ENCODE peak calls at places on chromosomes 16 and 17, in five cellular contexts. One of them, this sample, is unnamed.

GRCh38 chr17:82548681-82549303 is 29.3 kb downstream of the FOXK2 start:
- DNase-seq in progenitor cell of endocrine pancreas: no peak
- DNase-seq in heart right ventricle: no peak
- DNase-seq in tibial artery: peak
- DNase-seq in cardiac fibroblast: peak
- DNase-seq in this sample: peak

GRCh38 chr17:30413109-30413508 is 34.4 kb downstream of the CPD start:
- DNase-seq in cardiac fibroblast: peak
- DNase-seq in tibial artery: no peak
- DNase-seq in heart right ventricle: no peak
- DNase-seq in progenitor cell of endocrine pancreas: no peak
- DNase-seq in this sample: no peak

GRCh38 chr16:86211800-86212199 is 298.5 kb upstream of the FOXF1 start:
- DNase-seq in cardiac fibroblast: no peak
- DNase-seq in tibial artery: no peak
- DNase-seq in progenitor cell of endocrine pancreas: no peak
- DNase-seq in heart right ventricle: no peak
- DNase-seq in this sample: no peak

GRCh38 chr16:86398622-86399021 is 111.7 kb upstream of the FOXF1 start:
- DNase-seq in tibial artery: no peak
- DNase-seq in cardiac fibroblast: peak
- DNase-seq in heart right ventricle: no peak
- DNase-seq in progenitor cell of endocrine pancreas: no peak
- DNase-seq in this sample: no peak

GRCh38 chr16:85146532-85146797 is 34.2 kb upstream of the CIBAR2 start:
- DNase-seq in heart right ventricle: no peak
- DNase-seq in cardiac fibroblast: no peak
- DNase-seq in tibial artery: no peak
- DNase-seq in progenitor cell of endocrine pancreas: no peak
- DNase-seq in this sample: no peak

GRCh38 chr16:1932050-1933028 is 10.7 kb downstream of the MSRB1 start:
- DNase-seq in cardiac fibroblast: no peak
- DNase-seq in progenitor cell of endocrine pancreas: no peak
- DNase-seq in heart right ventricle: no peak
- DNase-seq in tibial artery: no peak
- DNase-seq in this sample: no peak

GRCh38 chr17:43356999-43357398 is 41.8 kb upstream of the ARL4D start:
- DNase-seq in cardiac fibroblast: peak
- DNase-seq in tibial artery: no peak
- DNase-seq in progenitor cell of endocrine pancreas: no peak
- DNase-seq in heart right ventricle: no peak
- DNase-seq in this sample: no peak

GRCh38 chr16:31471875-31472558 is at the start of gene TGFB1I1:
- DNase-seq in tibial artery: peak
- DNase-seq in progenitor cell of endocrine pancreas: no peak
- DNase-seq in heart right ventricle: peak
- DNase-seq in cardiac fibroblast: peak
- DNase-seq in this sample: peak

GRCh38 chr17:44409309-44410028 is 20.0 kb upstream of the ITGA2B start:
- DNase-seq in cardiac fibroblast: no peak
- DNase-seq in heart right ventricle: no peak
- DNase-seq in tibial artery: no peak
- DNase-seq in progenitor cell of endocrine pancreas: no peak
- DNase-seq in this sample: no peak

GRCh38 chr16:24508614-24509013 is 30.8 kb upstream of the RBBP6 start:
- DNase-seq in progenitor cell of endocrine pancreas: no peak
- DNase-seq in cardiac fibroblast: peak
- DNase-seq in tibial artery: peak
- DNase-seq in heart right ventricle: no peak
- DNase-seq in this sample: no peak

GRCh38 chr16:58428621-58429557 is 36.6 kb downstream of the GINS3 start:
- DNase-seq in tibial artery: no peak
- DNase-seq in cardiac fibroblast: no peak
- DNase-seq in progenitor cell of endocrine pancreas: no peak
- DNase-seq in heart right ventricle: no peak
- DNase-seq in this sample: no peak

GRCh38 chr16:20707461-20707860 is 10.0 kb upstream of the ACSM1 start:
- DNase-seq in heart right ventricle: no peak
- DNase-seq in tibial artery: no peak
- DNase-seq in cardiac fibroblast: no peak
- DNase-seq in progenitor cell of endocrine pancreas: no peak
- DNase-seq in this sample: no peak

GRCh38 chr17:78724544-78724943 is 57.5 kb downstream of the CYTH1 start:
- DNase-seq in tibial artery: no peak
- DNase-seq in heart right ventricle: no peak
- DNase-seq in cardiac fibroblast: no peak
- DNase-seq in progenitor cell of endocrine pancreas: no peak
- DNase-seq in this sample: no peak

GRCh38 chr16:54067317-54068065 is 219.1 kb downstream of the IRX3 start:
- DNase-seq in cardiac fibroblast: no peak
- DNase-seq in tibial artery: no peak
- DNase-seq in heart right ventricle: no peak
- DNase-seq in progenitor cell of endocrine pancreas: no peak
- DNase-seq in this sample: no peak

GRCh38 chr17:10162034-10162433 is 36.4 kb downstream of the GAS7 start:
- DNase-seq in tibial artery: no peak
- DNase-seq in heart right ventricle: no peak
- DNase-seq in progenitor cell of endocrine pancreas: no peak
- DNase-seq in cardiac fibroblast: no peak
- DNase-seq in this sample: no peak

GRCh38 chr17:34261568-34261967 is 6.5 kb downstream of the CCL2 start:
- DNase-seq in progenitor cell of endocrine pancreas: no peak
- DNase-seq in tibial artery: no peak
- DNase-seq in cardiac fibroblast: no peak
- DNase-seq in heart right ventricle: no peak
- DNase-seq in this sample: no peak

GRCh38 chr16:35516551-35516950 is 2057.1 kb downstream of the TP53TG3F start:
- DNase-seq in heart right ventricle: no peak
- DNase-seq in tibial artery: no peak
- DNase-seq in cardiac fibroblast: no peak
- DNase-seq in progenitor cell of endocrine pancreas: no peak
- DNase-seq in this sample: no peak

GRCh38 chr17:48630925-48631692 is 5.0 kb upstream of the HOXB9 start:
- DNase-seq in progenitor cell of endocrine pancreas: no peak
- DNase-seq in heart right ventricle: no peak
- DNase-seq in cardiac fibroblast: no peak
- DNase-seq in tibial artery: no peak
- DNase-seq in this sample: no peak

GRCh38 chr16:86498661-86499493 is 11.4 kb upstream of the FOXF1 start:
- DNase-seq in tibial artery: no peak
- DNase-seq in heart right ventricle: no peak
- DNase-seq in progenitor cell of endocrine pancreas: no peak
- DNase-seq in cardiac fibroblast: no peak
- DNase-seq in this sample: no peak

GRCh38 chr17:48510761-48511604 is 19.8 kb downstream of the HOXB1 start:
- DNase-seq in heart right ventricle: no peak
- DNase-seq in tibial artery: no peak
- DNase-seq in progenitor cell of endocrine pancreas: no peak
- DNase-seq in cardiac fibroblast: peak
- DNase-seq in this sample: no peak

GRCh38 chr16:11016993-11017392 is 72.6 kb downstream of the CLEC16A start:
- DNase-seq in cardiac fibroblast: peak
- DNase-seq in progenitor cell of endocrine pancreas: no peak
- DNase-seq in tibial artery: no peak
- DNase-seq in heart right ventricle: peak
- DNase-seq in this sample: no peak

GRCh38 chr16:27634781-27635180 is 84.8 kb downstream of the KATNIP start:
- DNase-seq in progenitor cell of endocrine pancreas: no peak
- DNase-seq in tibial artery: no peak
- DNase-seq in cardiac fibroblast: no peak
- DNase-seq in heart right ventricle: no peak
- DNase-seq in this sample: no peak

GRCh38 chr16:84226026-84226425 is 13.8 kb downstream of the KCNG4 start:
- DNase-seq in progenitor cell of endocrine pancreas: no peak
- DNase-seq in tibial artery: no peak
- DNase-seq in cardiac fibroblast: no peak
- DNase-seq in heart right ventricle: no peak
- DNase-seq in this sample: no peak

GRCh38 chr16:1154887-1155331 is 2.0 kb downstream of the CACNA1H start:
- DNase-seq in cardiac fibroblast: peak
- DNase-seq in tibial artery: no peak
- DNase-seq in progenitor cell of endocrine pancreas: no peak
- DNase-seq in heart right ventricle: no peak
- DNase-seq in this sample: no peak

GRCh38 chr17:32484041-32484461 is 2.7 kb upstream of the CDK5R1 start:
- DNase-seq in progenitor cell of endocrine pancreas: no peak
- DNase-seq in heart right ventricle: no peak
- DNase-seq in tibial artery: no peak
- DNase-seq in cardiac fibroblast: no peak
- DNase-seq in this sample: no peak

GRCh38 chr17:78231991-78232759 is 744 bp downstream of the TMEM235 start:
- DNase-seq in cardiac fibroblast: no peak
- DNase-seq in progenitor cell of endocrine pancreas: no peak
- DNase-seq in heart right ventricle: no peak
- DNase-seq in tibial artery: no peak
- DNase-seq in this sample: no peak

GRCh38 chr17:73347355-73347754 is 35.6 kb upstream of the CDC42EP4 start:
- DNase-seq in cardiac fibroblast: no peak
- DNase-seq in tibial artery: no peak
- DNase-seq in progenitor cell of endocrine pancreas: no peak
- DNase-seq in heart right ventricle: no peak
- DNase-seq in this sample: no peak

GRCh38 chr17:15981208-15981607 is 18.3 kb downstream of the ZSWIM7 start:
- DNase-seq in progenitor cell of endocrine pancreas: no peak
- DNase-seq in heart right ventricle: no peak
- DNase-seq in tibial artery: no peak
- DNase-seq in cardiac fibroblast: no peak
- DNase-seq in this sample: no peak

GRCh38 chr17:50945779-50946222 is 79.6 kb upstream of the TOB1 start:
- DNase-seq in cardiac fibroblast: no peak
- DNase-seq in tibial artery: peak
- DNase-seq in heart right ventricle: no peak
- DNase-seq in progenitor cell of endocrine pancreas: no peak
- DNase-seq in this sample: no peak

GRCh38 chr17:50944902-50945720 is 79.0 kb upstream of the TOB1 start:
- DNase-seq in cardiac fibroblast: no peak
- DNase-seq in heart right ventricle: no peak
- DNase-seq in tibial artery: peak
- DNase-seq in progenitor cell of endocrine pancreas: no peak
- DNase-seq in this sample: no peak

GRCh38 chr17:50946223-50946890 is 80.2 kb upstream of the TOB1 start:
- DNase-seq in tibial artery: peak
- DNase-seq in progenitor cell of endocrine pancreas: no peak
- DNase-seq in cardiac fibroblast: no peak
- DNase-seq in heart right ventricle: no peak
- DNase-seq in this sample: no peak

GRCh38 chr17:50943575-50943933 is 77.4 kb upstream of the TOB1 start:
- DNase-seq in tibial artery: peak
- DNase-seq in progenitor cell of endocrine pancreas: no peak
- DNase-seq in heart right ventricle: no peak
- DNase-seq in cardiac fibroblast: no peak
- DNase-seq in this sample: peak

DNA sequence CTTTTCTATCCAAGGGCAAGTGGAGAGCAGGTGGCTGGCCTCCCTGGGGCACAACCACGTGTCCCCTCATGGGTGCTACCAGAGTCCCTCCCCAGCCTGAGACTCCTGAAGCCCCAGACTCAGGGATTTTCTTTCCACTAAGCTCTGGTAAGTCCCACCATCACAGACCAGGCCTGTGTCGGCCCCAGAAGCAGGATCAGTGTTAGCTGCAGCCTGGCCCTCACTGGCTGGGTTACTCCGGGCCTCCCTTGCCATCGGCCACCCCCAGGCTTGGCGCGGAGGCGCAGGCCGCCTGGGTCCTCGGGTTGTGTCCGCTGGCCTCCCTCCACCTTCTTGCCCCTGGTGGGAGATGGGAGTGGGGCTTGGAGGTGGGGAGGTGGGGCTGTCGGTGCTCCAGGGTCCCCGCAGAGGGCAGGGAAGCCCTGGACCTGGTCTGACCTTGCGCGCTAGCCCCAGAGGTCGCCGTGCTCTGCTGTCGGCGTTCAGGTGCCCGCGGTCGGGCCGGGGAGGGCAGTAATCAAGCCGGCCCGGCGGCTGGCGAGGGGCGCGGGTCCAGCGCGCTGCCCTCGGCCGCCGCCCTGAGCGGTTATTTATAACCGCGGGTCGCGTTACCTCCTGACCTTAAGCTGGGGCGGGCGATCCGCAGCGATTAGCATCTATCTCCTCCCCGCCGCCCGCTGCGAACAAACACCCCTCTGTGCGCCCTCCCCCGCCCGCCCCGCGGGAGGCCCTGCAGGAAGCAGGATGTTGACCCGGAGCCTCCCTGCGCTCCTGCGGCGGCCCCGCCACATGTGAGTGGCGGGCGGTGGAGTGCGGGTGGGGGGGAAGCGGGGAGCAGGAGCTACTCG is 78.1 kb upstream of the TOB1 start:
- DNase-seq in heart right ventricle: peak
- DNase-seq in cardiac fibroblast: peak
- DNase-seq in progenitor cell of endocrine pancreas: peak
- DNase-seq in tibial artery: peak
- DNase-seq in this sample: peak
- TF ChIP-seq CTCF in heart right ventricle: no peak
- TF ChIP-seq CTCF in cardiac fibroblast: no peak
- TF ChIP-seq CTCF in progenitor cell of endocrine pancreas: peak
- TF ChIP-seq CTCF in tibial artery: no peak
- TF ChIP-seq CTCF in this sample: peak

DNA sequence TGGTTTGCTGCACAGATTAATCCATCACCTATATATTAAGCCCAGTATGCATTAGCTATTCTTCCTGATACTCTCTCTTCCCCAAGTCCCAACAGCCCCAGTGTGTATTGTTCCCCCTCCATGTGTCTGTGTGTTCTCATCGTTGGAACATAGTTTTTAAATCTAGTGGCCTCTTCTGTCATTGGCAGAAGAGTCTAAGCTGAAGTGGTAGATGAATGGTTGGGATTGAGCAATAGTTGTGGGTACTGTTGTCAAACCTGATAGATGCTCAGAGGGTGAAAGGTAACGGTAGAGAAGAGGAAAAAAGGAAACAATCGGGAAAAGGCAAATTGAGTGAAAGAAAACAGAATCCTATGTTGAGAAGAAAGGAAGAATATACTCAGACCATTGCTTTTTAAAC is 29.9 kb downstream of the MAP3K3 start:
- DNase-seq in cardiac fibroblast: no peak
- DNase-seq in progenitor cell of endocrine pancreas: no peak
- DNase-seq in heart right ventricle: no peak
- DNase-seq in tibial artery: no peak
- DNase-seq in this sample: no peak
- TF ChIP-seq CTCF in cardiac fibroblast: no peak
- TF ChIP-seq CTCF in progenitor cell of endocrine pancreas: no peak
- TF ChIP-seq CTCF in heart right ventricle: no peak
- TF ChIP-seq CTCF in tibial artery: no peak
- TF ChIP-seq CTCF in this sample: no peak

GRCh38 chr17:2707721-2708584 is 3.6 kb downstream of the CLUH start:
- DNase-seq in heart right ventricle: peak
- DNase-seq in tibial artery: peak
- DNase-seq in cardiac fibroblast: no peak
- DNase-seq in progenitor cell of endocrine pancreas: no peak
- DNase-seq in this sample: no peak
- TF ChIP-seq CTCF in heart right ventricle: peak
- TF ChIP-seq CTCF in tibial artery: peak
- TF ChIP-seq CTCF in cardiac fibroblast: peak
- TF ChIP-seq CTCF in progenitor cell of endocrine pancreas: peak
- TF ChIP-seq CTCF in this sample: peak

DNA sequence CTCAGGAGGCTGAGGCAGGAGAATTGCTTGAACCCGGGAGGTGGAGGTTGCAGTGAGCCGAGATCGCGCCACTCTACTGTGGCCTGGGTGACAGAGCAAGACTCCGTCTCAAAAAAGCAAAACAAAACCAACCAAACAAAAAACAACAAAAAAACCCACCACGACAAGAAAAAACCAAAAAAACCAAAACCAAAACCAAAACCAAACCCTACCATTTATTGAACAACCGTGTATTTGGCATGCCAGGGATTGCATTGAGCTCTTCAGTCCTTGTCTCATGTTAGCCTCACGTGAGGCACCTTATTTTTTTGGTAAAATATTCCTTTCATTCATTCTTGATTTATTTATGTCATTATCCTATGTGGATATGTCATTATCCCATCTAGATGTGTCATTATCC is 81.8 kb downstream of the PLCG2 start:
- DNase-seq in cardiac fibroblast: no peak
- DNase-seq in tibial artery: no peak
- DNase-seq in heart right ventricle: no peak
- DNase-seq in progenitor cell of endocrine pancreas: no peak
- DNase-seq in this sample: no peak
- TF ChIP-seq CTCF in cardiac fibroblast: no peak
- TF ChIP-seq CTCF in tibial artery: no peak
- TF ChIP-seq CTCF in heart right ventricle: no peak
- TF ChIP-seq CTCF in progenitor cell of endocrine pancreas: no peak
- TF ChIP-seq CTCF in this sample: no peak

This sample was measured in tibial nerve.